ENCODE peak calls at places on chromosomes 5 and 9, in seven cellular contexts. L is GM23338, W is psoas muscle, B is BE2C, N is A549, I is HCT116, A is cardiac fibroblast. K is an unnamed sample.

GRCh38 chr5:178454821-178455479 is 135.2 kb downstream of the COL23A1 start:
- DNase-seq in L (peak), W (no peak), B (no peak), N (no peak), I (no peak), A (no peak), K (no peak)

GRCh38 chr9:73615557-73615956 is 463.9 kb downstream of the ANXA1 start:
- DNase-seq in L (peak), W (no peak), B (no peak), N (no peak), I (no peak), A (no peak), K (no peak)

GRCh38 chr5:83149671-83150070 is 72.3 kb downstream of the XRCC4 start:
- DNase-seq in L (no peak), W (no peak), B (no peak), N (peak), I (no peak), A (peak), K (no peak)

GRCh38 chr5:43281840-43282658 is 31.2 kb downstream of the HMGCS1 start:
- DNase-seq in L (no peak), W (no peak), B (peak), N (no peak), I (no peak), A (peak), K (no peak)

GRCh38 chr9:35726876-35727438 is 5.0 kb downstream of the TLN1 start:
- DNase-seq in L (peak), W (no peak), B (no peak), N (no peak), I (no peak), A (peak), K (peak)

GRCh38 chr5:133830911-133831310 is 137.5 kb downstream of the C5orf15 start:
- DNase-seq in L (no peak), W (no peak), B (no peak), N (no peak), I (no peak), A (no peak), K (no peak)

GRCh38 chr9:16551692-16552091 is 318.8 kb downstream of the BNC2 start:
- DNase-seq in L (no peak), W (no peak), B (no peak), N (no peak), I (no peak), A (no peak), K (no peak)

GRCh38 chr5:168104811-168105481 is 186.5 kb upstream of the WWC1 start:
- DNase-seq in L (peak), W (no peak), B (no peak), N (no peak), I (no peak), A (no peak), K (no peak)

GRCh38 chr5:60540855-60541805 is 158.8 kb downstream of the DEPDC1B start:
- DNase-seq in L (peak), W (no peak), B (no peak), N (no peak), I (no peak), A (peak), K (no peak)

GRCh38 chr9:109969559-109970237 is 189.7 kb downstream of the PALM2AKAP2 start:
- DNase-seq in L (no peak), W (no peak), B (no peak), N (no peak), I (no peak), A (no peak), K (no peak)

GRCh38 chr5:67045816-67046740 is 150.5 kb downstream of the CD180 start:
- DNase-seq in L (no peak), W (no peak), B (no peak), N (no peak), I (no peak), A (no peak), K (no peak)

GRCh38 chr9:3804148-3804547 is 278.3 kb upstream of the RFX3 start:
- DNase-seq in L (no peak), W (no peak), B (no peak), N (no peak), I (no peak), A (peak), K (no peak)

GRCh38 chr9:90127923-90128322 is 514.7 kb downstream of the DIRAS2 start:
- DNase-seq in L (no peak), W (peak), B (no peak), N (no peak), I (no peak), A (no peak), K (no peak)

GRCh38 chr5:72767289-72768010 is 49.0 kb upstream of the TNPO1 start:
- DNase-seq in L (peak), W (no peak), B (peak), N (peak), I (no peak), A (peak), K (no peak)

GRCh38 chr5:82351754-82352145 is 73.6 kb upstream of the RPS23 start:
- DNase-seq in L (peak), W (no peak), B (no peak), N (peak), I (peak), A (peak), K (no peak)

GRCh38 chr5:100252944-100253343 is 282.2 kb upstream of the FAM174A start:
- DNase-seq in L (no peak), W (no peak), B (no peak), N (no peak), I (no peak), A (no peak), K (no peak)

GRCh38 chr5:134275822-134276221 is 49.9 kb upstream of the PPP2CA start:
- DNase-seq in L (no peak), W (no peak), B (no peak), N (no peak), I (no peak), A (no peak), K (no peak)

GRCh38 chr5:143235423-143235822 is 168.1 kb downstream of the NR3C1 start:
- DNase-seq in L (no peak), W (no peak), B (no peak), N (no peak), I (peak), A (peak), K (no peak)

DNA sequence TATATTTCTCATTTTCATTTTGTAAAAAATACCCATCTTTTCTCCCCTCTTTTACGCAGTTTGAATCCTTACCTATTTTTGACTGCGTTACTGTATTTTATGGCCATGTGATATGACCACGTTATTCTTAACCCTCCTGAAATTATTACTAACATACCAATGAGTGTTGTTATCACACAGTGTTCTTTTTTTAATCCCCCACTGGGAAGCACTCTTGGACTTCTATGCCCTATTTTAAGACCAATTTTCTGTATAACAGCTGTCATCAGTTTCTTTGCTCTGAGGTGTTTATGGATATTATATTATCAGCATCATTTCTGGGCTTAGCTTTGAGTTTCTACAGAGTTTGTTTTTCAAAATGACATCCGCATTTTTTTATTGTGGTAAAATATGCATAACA is 71.1 kb downstream of the CFAP95 start:
- DNase-seq in L (no peak), W (no peak), B (no peak), N (no peak), I (no peak), A (no peak), K (no peak)
- TF ChIP-seq CTCF in L (no peak), W (no peak), B (no peak), N (no peak), I (no peak), A (no peak), K (no peak)

GRCh38 chr5:52007230-52007858 is 624.1 kb downstream of the ISL1 start:
- DNase-seq in L (peak), W (no peak), B (peak), N (peak), I (peak), A (peak), K (no peak)
- TF ChIP-seq CTCF in L (peak), W (peak), B (peak), N (peak), I (peak), A (peak), K (no peak)

DNA sequence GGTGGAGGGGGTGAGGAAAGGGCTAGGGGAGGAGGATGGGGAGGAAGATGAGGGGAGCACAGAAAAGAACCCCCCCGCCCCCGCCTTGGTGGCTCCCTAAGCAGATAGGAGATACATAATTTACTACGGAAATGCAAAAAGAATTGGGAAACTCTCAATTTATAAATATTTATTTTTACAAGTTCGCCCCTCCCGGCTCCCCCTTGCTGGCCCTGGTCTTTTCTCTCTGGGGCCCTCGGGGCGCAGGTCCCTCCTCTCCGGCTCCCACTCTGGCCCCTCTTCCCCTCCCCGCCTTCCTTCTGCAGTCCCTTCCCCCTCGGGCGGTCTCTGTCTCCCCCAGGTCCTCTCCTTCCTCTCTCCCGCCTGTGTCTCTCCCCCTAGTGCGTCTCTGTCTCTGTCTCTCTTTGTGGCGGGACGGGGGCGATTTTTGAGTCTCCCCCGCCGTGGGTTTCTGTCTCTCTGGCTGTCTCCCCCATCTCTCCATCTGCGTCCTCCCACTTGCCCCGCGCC is 173.6 kb upstream of the IER5L start:
- DNase-seq in L (peak), W (no peak), B (peak), N (peak), I (no peak), A (no peak), K (no peak)
- TF ChIP-seq CTCF in L (no peak), W (no peak), B (no peak), N (no peak), I (no peak), A (no peak), K (no peak)

GRCh38 chr5:150302301-150303069 is at the start of gene ARSI:
- DNase-seq in L (peak), W (no peak), B (no peak), N (peak), I (no peak), A (peak), K (no peak)

GRCh38 chr5:150301901-150302300 is 804 bp downstream of the ARSI start:
- DNase-seq in L (peak), W (no peak), B (no peak), N (no peak), I (no peak), A (no peak), K (no peak)

GRCh38 chr5:150303660-150304411 is 1.1 kb upstream of the ARSI start:
- DNase-seq in L (peak), W (no peak), B (no peak), N (no peak), I (no peak), A (no peak), K (no peak)

GRCh38 chr5:150304481-150305081 is 1.9 kb upstream of the ARSI start:
- DNase-seq in L (no peak), W (no peak), B (no peak), N (no peak), I (no peak), A (no peak), K (no peak)

DNA sequence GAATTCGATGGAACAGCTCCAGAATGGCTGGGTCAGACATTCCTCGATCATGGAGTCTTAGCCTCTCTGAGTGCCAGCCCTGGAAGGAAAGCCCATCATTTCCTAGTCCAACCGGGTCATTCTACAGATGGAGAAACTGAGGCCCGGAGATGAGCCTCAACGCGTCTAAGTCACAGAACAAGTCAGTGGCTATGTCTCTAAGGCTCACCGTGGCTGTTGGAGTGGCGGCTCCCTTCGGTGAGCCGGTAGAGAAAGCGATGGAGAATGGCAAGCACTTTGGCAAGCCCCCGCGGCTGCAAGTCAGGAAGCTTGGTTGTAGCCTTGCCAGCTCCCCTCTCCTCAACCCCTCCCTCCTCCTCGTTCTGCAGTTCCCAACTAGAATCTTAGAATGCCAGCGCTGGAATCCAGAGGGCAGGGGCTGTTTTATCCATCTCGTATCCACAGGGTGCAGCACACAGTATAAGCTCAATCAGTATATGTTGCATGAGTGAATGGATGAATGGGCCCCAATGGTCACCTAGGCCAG is 428 bp upstream of the ARSI start:
- DNase-seq in L (peak), W (no peak), B (no peak), N (no peak), I (no peak), A (no peak), K (no peak)
- TF ChIP-seq CTCF in L (no peak), W (no peak), B (no peak), N (no peak), I (no peak), A (no peak), K (no peak)

DNA sequence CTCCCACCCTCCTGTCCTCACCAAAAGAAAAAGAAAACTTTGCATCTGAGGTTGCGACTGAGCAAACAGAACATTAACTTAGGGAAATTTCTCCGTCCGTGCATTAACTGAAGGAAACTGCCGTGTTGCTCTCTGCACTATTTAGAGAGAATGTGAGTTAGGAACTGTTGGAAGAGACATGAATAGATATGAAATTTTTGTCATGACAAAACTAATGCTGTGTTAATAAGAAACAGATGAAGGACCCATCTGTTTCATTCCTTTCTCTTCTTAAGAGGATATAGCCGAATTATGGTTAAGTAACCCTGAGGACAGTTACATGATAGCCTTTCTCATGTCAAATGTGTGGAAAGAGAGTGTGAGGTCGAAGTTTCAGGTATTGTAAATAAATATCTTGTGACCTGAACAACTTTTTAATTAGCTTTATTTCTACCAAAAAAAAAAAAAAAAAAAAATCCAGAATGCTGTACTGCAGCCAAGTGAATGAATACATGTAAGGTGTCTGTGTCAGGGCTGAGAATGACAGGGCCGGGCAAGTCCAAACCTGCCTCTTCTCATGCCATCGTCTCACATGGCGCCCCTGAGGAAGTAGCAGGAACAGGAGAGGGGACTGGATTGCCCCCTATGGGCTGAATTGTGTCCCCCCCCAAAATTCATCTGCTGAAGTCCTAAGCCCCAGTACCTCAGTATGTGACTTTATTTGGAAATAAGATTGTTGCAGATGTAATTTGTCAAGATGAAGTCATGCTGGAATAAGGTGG is 35.6 kb upstream of the ANKRD33B start:
- DNase-seq in L (no peak), W (no peak), B (no peak), N (no peak), I (no peak), A (no peak), K (no peak)
- TF ChIP-seq CTCF in L (peak), W (no peak), B (peak), N (no peak), I (peak), A (no peak), K (no peak)

GRCh38 chr9:130260816-130261765 is 4.5 kb upstream of the HMCN2 start:
- DNase-seq in L (no peak), W (no peak), B (no peak), N (no peak), I (no peak), A (peak), K (no peak)

GRCh38 chr9:130256644-130257043 is 8.9 kb upstream of the HMCN2 start:
- DNase-seq in L (no peak), W (no peak), B (no peak), N (no peak), I (no peak), A (no peak), K (no peak)

GRCh38 chr9:130255638-130255930 is 10.0 kb upstream of the HMCN2 start:
- DNase-seq in L (no peak), W (no peak), B (no peak), N (no peak), I (no peak), A (no peak), K (no peak)

GRCh38 chr9:130262061-130262745 is 3.4 kb upstream of the HMCN2 start:
- DNase-seq in L (no peak), W (no peak), B (no peak), N (no peak), I (no peak), A (no peak), K (no peak)

DNA sequence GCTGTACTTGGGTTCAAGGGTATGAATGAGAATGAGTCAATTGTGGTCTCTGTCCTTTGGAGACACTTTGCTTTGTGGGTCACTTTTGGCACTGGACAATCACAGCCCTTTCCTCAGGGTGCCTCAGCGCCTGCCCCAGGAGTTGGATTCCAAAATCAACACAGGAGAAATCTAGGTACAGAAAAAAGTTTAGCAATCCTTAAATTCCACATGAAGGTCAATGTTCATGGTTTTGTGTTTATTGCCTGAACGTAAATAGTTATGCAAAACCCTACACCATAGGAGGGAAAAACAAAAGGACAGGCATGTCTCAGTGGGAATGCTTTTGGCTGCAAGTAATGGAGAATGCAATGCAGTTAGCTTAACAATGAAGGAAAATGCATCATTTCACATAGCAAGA is 6.6 kb upstream of the HMCN2 start:
- DNase-seq in L (peak), W (no peak), B (no peak), N (no peak), I (no peak), A (no peak), K (no peak)
- TF ChIP-seq CTCF in L (no peak), W (no peak), B (no peak), N (no peak), I (no peak), A (no peak), K (no peak)

K was measured in activated B cell treated with CpG ODN at 0.5 μM for 24 hours.